ENCODE peak calls at places on chromosomes 7 and 10, in ten cellular contexts. Y, V, X, C, J, W, B, D, P and L are unnamed samples.

GRCh38 chr7:129843365-129843898 is 109.3 kb downstream of the UBE2H start:
- DNase-seq in J (no peak), C (no peak), X (no peak), B (no peak), P (no peak), D (no peak), V (no peak), Y (no peak), W (peak; percentile 67), L (no peak)

GRCh38 chr10:15879058-15879457 is 18.8 kb upstream of the MINDY3 start:
- DNase-seq in J (peak; percentile 24), P (no peak), B (no peak), D (no peak), C (no peak), W (peak; percentile 40), Y (no peak), V (peak; percentile 28), X (no peak), L (peak; percentile 46)

GRCh38 chr7:410395-410910 is 109.2 kb downstream of the PDGFA start:
- DNase-seq in W (no peak), Y (no peak), P (no peak), C (no peak), X (no peak), V (no peak), J (no peak), B (no peak), D (no peak), L (no peak)

GRCh38 chr7:107327986-107328569 is 141.8 kb upstream of the GPR22 start:
- DNase-seq in Y (no peak), W (no peak), D (no peak), B (no peak), P (no peak), C (no peak), J (peak; percentile 50), V (peak; percentile 85), X (no peak), L (peak; percentile 77)

GRCh38 chr10:90530526-90530925 is 327.3 kb downstream of the HTR7 start:
- DNase-seq in C (no peak), D (no peak), X (no peak), P (no peak), W (no peak), Y (no peak), J (peak; percentile 59), B (no peak), V (no peak), L (no peak)

GRCh38 chr7:44117801-44118429 is 5.4 kb downstream of the POLD2 start:
- DNase-seq in D (no peak), Y (no peak), X (no peak), W (no peak), P (no peak), J (no peak), B (no peak), V (no peak), C (no peak), L (no peak)

GRCh38 chr10:103925591-103925990 is 7.6 kb upstream of the STN1 start:
- DNase-seq in J (no peak), C (no peak), B (no peak), V (no peak), W (no peak), Y (no peak), X (no peak), P (no peak), D (no peak), L (no peak)

GRCh38 chr10:137031-137430 is 1.8 kb downstream of the ZMYND11 start:
- DNase-seq in C (peak; percentile 22), B (no peak), X (peak; percentile 21), W (no peak), V (peak; percentile 41), Y (no peak), D (peak; percentile 39), J (peak; percentile 18), P (no peak), L (no peak)

GRCh38 chr10:73991846-73992245 is 6.1 kb upstream of the VCL start:
- DNase-seq in X (peak; percentile 35), C (no peak), V (no peak), D (peak; percentile 71), J (no peak), P (peak; percentile 73), B (no peak), W (no peak), Y (peak; percentile 79), L (no peak)

GRCh38 chr7:4820405-4820967 is 41.3 kb downstream of the PAPOLB start:
- DNase-seq in X (no peak), P (no peak), D (no peak), J (no peak), B (no peak), Y (no peak), W (no peak), V (no peak), C (no peak), L (no peak)

GRCh38 chr10:17171131-17171530 is 30.3 kb downstream of the TRDMT1 start:
- DNase-seq in D (no peak), Y (no peak), B (no peak), X (no peak), P (no peak), J (no peak), V (no peak), W (no peak), C (no peak), L (no peak)

GRCh38 chr10:15084502-15084922 is 4.1 kb downstream of the ACBD7 start:
- DNase-seq in J (peak; percentile 99), X (no peak), P (no peak), W (peak; percentile 39), B (no peak), Y (no peak), D (no peak), V (peak; percentile 97), C (no peak), L (peak; percentile 94)

GRCh38 chr10:13987472-13987871 is 343.3 kb downstream of the FRMD4A start:
- DNase-seq in P (no peak), C (no peak), B (no peak), J (peak; percentile 88), V (peak; percentile 90), D (no peak), X (no peak), W (no peak), Y (no peak), L (peak; percentile 82)

GRCh38 chr7:10684606-10685005 is 289.1 kb upstream of the PHF14 start:
- DNase-seq in X (no peak), B (no peak), D (no peak), P (no peak), J (no peak), V (no peak), W (no peak), Y (no peak), C (no peak), L (no peak)

GRCh38 chr7:50943482-50943881 is 160.8 kb upstream of the GRB10 start:
- DNase-seq in P (no peak), J (no peak), W (no peak), D (no peak), V (no peak), X (no peak), B (no peak), Y (no peak), C (no peak), L (no peak)

GRCh38 chr7:149477494-149478443 is 16.9 kb upstream of the ZNF777 start:
- DNase-seq in X (no peak), D (no peak), C (no peak), J (no peak), B (no peak), V (no peak), W (no peak), P (no peak), Y (peak; percentile 74), L (no peak)

GRCh38 chr10:128128582-128128981 is 2.4 kb upstream of the MKI67 start:
- DNase-seq in D (no peak), J (no peak), P (no peak), V (no peak), B (no peak), Y (no peak), C (no peak), W (no peak), X (no peak), L (no peak)

GRCh38 chr7:155702616-155703015 is 58.2 kb downstream of the RBM33 start:
- DNase-seq in P (no peak), V (no peak), J (peak; percentile 50), D (no peak), Y (no peak), B (no peak), X (no peak), C (no peak), W (no peak), L (no peak)

GRCh38 chr7:96962221-96962620 is 43.1 kb upstream of the DLX6 start:
- DNase-seq in V (peak; percentile 50), B (no peak), D (no peak), W (no peak), P (no peak), X (no peak), Y (no peak), C (no peak), J (peak; percentile 41), L (no peak)

GRCh38 chr7:3254718-3255117 is 46.3 kb upstream of the SDK1 start:
- DNase-seq in C (no peak), Y (no peak), B (no peak), V (no peak), J (no peak), X (no peak), W (no peak), D (no peak), P (no peak), L (no peak)

GRCh38 chr7:35894721-35895120 is 93.9 kb downstream of the SEPTIN7 start:
- DNase-seq in D (no peak), Y (no peak), V (peak; percentile 20), J (no peak), C (no peak), P (no peak), X (no peak), W (no peak), B (no peak), L (no peak)

GRCh38 chr7:130430841-130431713 is 9.7 kb downstream of the CEP41 start:
- DNase-seq in J (peak; percentile 86), Y (no peak), C (peak; percentile 20), B (no peak), W (peak; percentile 55), V (peak; percentile 78), D (no peak), X (no peak), P (no peak), L (peak; percentile 65)

GRCh38 chr7:104388222-104388621 is 59.8 kb downstream of the LHFPL3 start:
- DNase-seq in J (no peak), Y (no peak), X (no peak), W (no peak), P (no peak), V (no peak), B (no peak), C (no peak), D (no peak), L (no peak)